ENCODE peak calls at places on chromosome 2, in eight cellular contexts. R is tibial artery, Z is HCEC 1CT, K is iris pigment epithelial cell, W is tibial nerve, L is cardiac muscle cell, Y is naive B cell, D is AG08395. H is an unnamed sample.

GRCh38 chr2:237488901-237489860 is 2.1 kb downstream of the MLPH start:
- DNase-seq in R (no peak), Z (no peak), K (no peak), W (no peak), L (no peak), Y (no peak), D (peak; percentile 31), H (no peak)

GRCh38 chr2:28615691-28616090 is 119.8 kb downstream of the PLB1 start:
- DNase-seq in R (no peak), Z (no peak), K (no peak), W (no peak), L (no peak), Y (no peak), D (no peak), H (no peak)

GRCh38 chr2:6480514-6480913 is 385.2 kb downstream of the CMPK2 start:
- DNase-seq in R (no peak), Z (no peak), K (no peak), W (no peak), L (no peak), Y (no peak), D (no peak), H (no peak)

GRCh38 chr2:10042301-10043161 is 819 bp upstream of the KLF11 start:
- DNase-seq in R (peak; percentile 94), Z (no peak), K (peak; percentile 61), W (peak; percentile 64), L (peak; percentile 91), Y (peak; percentile 40), D (peak; percentile 64), H (no peak)

GRCh38 chr2:240871071-240871958 is 2.7 kb downstream of the AGXT start:
- DNase-seq in R (no peak), Z (no peak), K (no peak), W (no peak), L (no peak), Y (no peak), D (no peak), H (no peak)

GRCh38 chr2:239917128-239917956 is 107.8 kb downstream of the NDUFA10 start:
- DNase-seq in R (no peak), Z (no peak), K (peak; percentile 25), W (no peak), L (no peak), Y (no peak), D (no peak), H (no peak)

GRCh38 chr2:14148186-14148585 is 484.3 kb upstream of the LRATD1 start:
- DNase-seq in R (no peak), Z (peak; percentile 66), K (peak; percentile 79), W (no peak), L (no peak), Y (no peak), D (no peak), H (no peak)

GRCh38 chr2:64455545-64455944 is 1.6 kb downstream of the LGALSL start:
- DNase-seq in R (no peak), Z (no peak), K (no peak), W (no peak), L (no peak), Y (no peak), D (no peak), H (no peak)

GRCh38 chr2:25161055-25161781 is 7.2 kb downstream of the POMC start:
- DNase-seq in R (peak; percentile 76), Z (no peak), K (peak; percentile 30), W (no peak), L (peak; percentile 83), Y (peak; percentile 67), D (peak; percentile 19), H (no peak)

GRCh38 chr2:106085441-106085911 is 108.6 kb downstream of the UXS1 start:
- DNase-seq in R (no peak), Z (peak; percentile 58), K (peak; percentile 65), W (peak; percentile 53), L (peak; percentile 81), Y (no peak), D (peak; percentile 27), H (no peak)